ENCODE peak calls at places on chromosomes 6 and 20, in four cellular contexts. One of them, this sample, is unnamed.

GRCh38 chr20:46638367-46639274 is 12.6 kb downstream of the SLC13A3 start:
- DNase-seq in heart left ventricle: no peak
- DNase-seq in iPS-NIHi11: peak
- DNase-seq in activated CD8-positive, alpha-beta memory T cell treated with anti-CD3 and anti-CD28 coated beads, Interleukin-2, amount 10 ng/mL, durations not matched to agents 7 days and 5 days: no peak
- DNase-seq in this sample: no peak

GRCh38 chr6:34243901-34244884 is 4.6 kb downstream of the SMIM29 start:
- DNase-seq in activated CD8-positive, alpha-beta memory T cell treated with anti-CD3 and anti-CD28 coated beads, Interleukin-2, amount 10 ng/mL, durations not matched to agents 7 days and 5 days: peak
- DNase-seq in iPS-NIHi11: peak
- DNase-seq in heart left ventricle: no peak
- DNase-seq in this sample: no peak

GRCh38 chr20:26276811-26277210 is 580.2 kb upstream of the ZNF337 start:
- DNase-seq in activated CD8-positive, alpha-beta memory T cell treated with anti-CD3 and anti-CD28 coated beads, Interleukin-2, amount 10 ng/mL, durations not matched to agents 7 days and 5 days: no peak
- DNase-seq in iPS-NIHi11: peak
- DNase-seq in heart left ventricle: no peak
- DNase-seq in this sample: no peak

GRCh38 chr6:124917769-124918168 is 44.5 kb upstream of the RNF217 start:
- DNase-seq in heart left ventricle: no peak
- DNase-seq in iPS-NIHi11: no peak
- DNase-seq in activated CD8-positive, alpha-beta memory T cell treated with anti-CD3 and anti-CD28 coated beads, Interleukin-2, amount 10 ng/mL, durations not matched to agents 7 days and 5 days: no peak
- DNase-seq in this sample: no peak

GRCh38 chr6:138430361-138431145 is 26.5 kb downstream of the HEBP2 start:
- DNase-seq in iPS-NIHi11: no peak
- DNase-seq in activated CD8-positive, alpha-beta memory T cell treated with anti-CD3 and anti-CD28 coated beads, Interleukin-2, amount 10 ng/mL, durations not matched to agents 7 days and 5 days: no peak
- DNase-seq in heart left ventricle: peak
- DNase-seq in this sample: peak

GRCh38 chr6:52511572-52512151 is 65.2 kb downstream of the TRAM2 start:
- DNase-seq in activated CD8-positive, alpha-beta memory T cell treated with anti-CD3 and anti-CD28 coated beads, Interleukin-2, amount 10 ng/mL, durations not matched to agents 7 days and 5 days: no peak
- DNase-seq in heart left ventricle: no peak
- DNase-seq in iPS-NIHi11: no peak
- DNase-seq in this sample: no peak

GRCh38 chr6:143205983-143206382 is 145.3 kb downstream of the AIG1 start:
- DNase-seq in iPS-NIHi11: no peak
- DNase-seq in activated CD8-positive, alpha-beta memory T cell treated with anti-CD3 and anti-CD28 coated beads, Interleukin-2, amount 10 ng/mL, durations not matched to agents 7 days and 5 days: no peak
- DNase-seq in heart left ventricle: no peak
- DNase-seq in this sample: no peak

GRCh38 chr6:37575221-37575620 is 75.5 kb upstream of the CCDC167 start:
- DNase-seq in iPS-NIHi11: no peak
- DNase-seq in activated CD8-positive, alpha-beta memory T cell treated with anti-CD3 and anti-CD28 coated beads, Interleukin-2, amount 10 ng/mL, durations not matched to agents 7 days and 5 days: no peak
- DNase-seq in heart left ventricle: no peak
- DNase-seq in this sample: no peak

GRCh38 chr6:34888441-34888820 is 589 bp upstream of the TAF11 start:
- DNase-seq in activated CD8-positive, alpha-beta memory T cell treated with anti-CD3 and anti-CD28 coated beads, Interleukin-2, amount 10 ng/mL, durations not matched to agents 7 days and 5 days: no peak
- DNase-seq in iPS-NIHi11: no peak
- DNase-seq in heart left ventricle: no peak
- DNase-seq in this sample: no peak

GRCh38 chr20:58179432-58180099 is 48.9 kb downstream of the ANKRD60 start:
- DNase-seq in activated CD8-positive, alpha-beta memory T cell treated with anti-CD3 and anti-CD28 coated beads, Interleukin-2, amount 10 ng/mL, durations not matched to agents 7 days and 5 days: peak
- DNase-seq in iPS-NIHi11: peak
- DNase-seq in heart left ventricle: peak
- DNase-seq in this sample: peak

GRCh38 chr20:58711266-58712051 is 18.9 kb downstream of the NPEPL1 start:
- DNase-seq in iPS-NIHi11: no peak
- DNase-seq in activated CD8-positive, alpha-beta memory T cell treated with anti-CD3 and anti-CD28 coated beads, Interleukin-2, amount 10 ng/mL, durations not matched to agents 7 days and 5 days: peak
- DNase-seq in heart left ventricle: no peak
- DNase-seq in this sample: peak

GRCh38 chr6:53326372-53327016 is 22.3 kb downstream of the ELOVL5 start:
- DNase-seq in activated CD8-positive, alpha-beta memory T cell treated with anti-CD3 and anti-CD28 coated beads, Interleukin-2, amount 10 ng/mL, durations not matched to agents 7 days and 5 days: no peak
- DNase-seq in heart left ventricle: peak
- DNase-seq in iPS-NIHi11: peak
- DNase-seq in this sample: no peak

GRCh38 chr6:138424004-138424904 is 20.2 kb downstream of the HEBP2 start:
- DNase-seq in iPS-NIHi11: no peak
- DNase-seq in heart left ventricle: no peak
- DNase-seq in activated CD8-positive, alpha-beta memory T cell treated with anti-CD3 and anti-CD28 coated beads, Interleukin-2, amount 10 ng/mL, durations not matched to agents 7 days and 5 days: no peak
- DNase-seq in this sample: no peak

GRCh38 chr6:41587223-41587879 is 41.2 kb downstream of the FOXP4 start:
- DNase-seq in heart left ventricle: no peak
- DNase-seq in iPS-NIHi11: no peak
- DNase-seq in activated CD8-positive, alpha-beta memory T cell treated with anti-CD3 and anti-CD28 coated beads, Interleukin-2, amount 10 ng/mL, durations not matched to agents 7 days and 5 days: no peak
- DNase-seq in this sample: no peak

GRCh38 chr20:17538517-17539170 is 7.5 kb upstream of the BFSP1 start:
- DNase-seq in activated CD8-positive, alpha-beta memory T cell treated with anti-CD3 and anti-CD28 coated beads, Interleukin-2, amount 10 ng/mL, durations not matched to agents 7 days and 5 days: peak
- DNase-seq in heart left ventricle: no peak
- DNase-seq in iPS-NIHi11: no peak
- DNase-seq in this sample: no peak

GRCh38 chr6:34955447-34955846 is 66.4 kb downstream of the ANKS1A start:
- DNase-seq in iPS-NIHi11: no peak
- DNase-seq in heart left ventricle: peak
- DNase-seq in activated CD8-positive, alpha-beta memory T cell treated with anti-CD3 and anti-CD28 coated beads, Interleukin-2, amount 10 ng/mL, durations not matched to agents 7 days and 5 days: no peak
- DNase-seq in this sample: no peak

GRCh38 chr20:5863040-5863811 is 87.1 kb downstream of the TRMT6 start:
- DNase-seq in iPS-NIHi11: no peak
- DNase-seq in heart left ventricle: no peak
- DNase-seq in activated CD8-positive, alpha-beta memory T cell treated with anti-CD3 and anti-CD28 coated beads, Interleukin-2, amount 10 ng/mL, durations not matched to agents 7 days and 5 days: peak
- DNase-seq in this sample: peak

GRCh38 chr6:27662770-27663169 is 189.9 kb upstream of the ZNF184 start:
- DNase-seq in heart left ventricle: no peak
- DNase-seq in activated CD8-positive, alpha-beta memory T cell treated with anti-CD3 and anti-CD28 coated beads, Interleukin-2, amount 10 ng/mL, durations not matched to agents 7 days and 5 days: no peak
- DNase-seq in iPS-NIHi11: no peak
- DNase-seq in this sample: no peak

GRCh38 chr20:18533491-18533890 is 25.8 kb downstream of the SEC23B start:
- DNase-seq in iPS-NIHi11: no peak
- DNase-seq in activated CD8-positive, alpha-beta memory T cell treated with anti-CD3 and anti-CD28 coated beads, Interleukin-2, amount 10 ng/mL, durations not matched to agents 7 days and 5 days: no peak
- DNase-seq in heart left ventricle: no peak
- DNase-seq in this sample: no peak

GRCh38 chr20:55678970-55679667 is 326.2 kb downstream of the CBLN4 start:
- DNase-seq in activated CD8-positive, alpha-beta memory T cell treated with anti-CD3 and anti-CD28 coated beads, Interleukin-2, amount 10 ng/mL, durations not matched to agents 7 days and 5 days: no peak
- DNase-seq in iPS-NIHi11: no peak
- DNase-seq in heart left ventricle: no peak
- DNase-seq in this sample: no peak

GRCh38 chr20:33681288-33681687 is 4.9 kb downstream of the E2F1 start:
- DNase-seq in activated CD8-positive, alpha-beta memory T cell treated with anti-CD3 and anti-CD28 coated beads, Interleukin-2, amount 10 ng/mL, durations not matched to agents 7 days and 5 days: no peak
- DNase-seq in iPS-NIHi11: no peak
- DNase-seq in heart left ventricle: no peak
- DNase-seq in this sample: no peak

GRCh38 chr6:87870606-87871005 is 168.6 kb upstream of the AKIRIN2 start:
- DNase-seq in iPS-NIHi11: no peak
- DNase-seq in heart left ventricle: no peak
- DNase-seq in activated CD8-positive, alpha-beta memory T cell treated with anti-CD3 and anti-CD28 coated beads, Interleukin-2, amount 10 ng/mL, durations not matched to agents 7 days and 5 days: no peak
- DNase-seq in this sample: no peak

GRCh38 chr6:159760602-159761057 is 1.2 kb upstream of the ACAT2 start:
- DNase-seq in heart left ventricle: no peak
- DNase-seq in activated CD8-positive, alpha-beta memory T cell treated with anti-CD3 and anti-CD28 coated beads, Interleukin-2, amount 10 ng/mL, durations not matched to agents 7 days and 5 days: no peak
- DNase-seq in iPS-NIHi11: peak
- DNase-seq in this sample: no peak

GRCh38 chr6:47114460-47114859 is 72.3 kb upstream of the ADGRF1 start:
- DNase-seq in iPS-NIHi11: no peak
- DNase-seq in activated CD8-positive, alpha-beta memory T cell treated with anti-CD3 and anti-CD28 coated beads, Interleukin-2, amount 10 ng/mL, durations not matched to agents 7 days and 5 days: no peak
- DNase-seq in heart left ventricle: no peak
- DNase-seq in this sample: no peak

GRCh38 chr6:149884617-149885016 is 13.3 kb downstream of the RAET1E start:
- DNase-seq in activated CD8-positive, alpha-beta memory T cell treated with anti-CD3 and anti-CD28 coated beads, Interleukin-2, amount 10 ng/mL, durations not matched to agents 7 days and 5 days: no peak
- DNase-seq in heart left ventricle: no peak
- DNase-seq in iPS-NIHi11: no peak
- DNase-seq in this sample: no peak

GRCh38 chr6:146545608-146546007 is 2.0 kb downstream of the RAB32 start:
- DNase-seq in heart left ventricle: no peak
- DNase-seq in iPS-NIHi11: no peak
- DNase-seq in activated CD8-positive, alpha-beta memory T cell treated with anti-CD3 and anti-CD28 coated beads, Interleukin-2, amount 10 ng/mL, durations not matched to agents 7 days and 5 days: no peak
- DNase-seq in this sample: no peak

GRCh38 chr6:84926756-84927155 is 162.4 kb upstream of the TBX18 start:
- DNase-seq in heart left ventricle: no peak
- DNase-seq in iPS-NIHi11: no peak
- DNase-seq in activated CD8-positive, alpha-beta memory T cell treated with anti-CD3 and anti-CD28 coated beads, Interleukin-2, amount 10 ng/mL, durations not matched to agents 7 days and 5 days: no peak
- DNase-seq in this sample: no peak

This sample was measured in left ventricle myocardium inferior.